ENCODE peak calls at places on chromosomes 7 and 10, in four cellular contexts. B, U, G and Y are unnamed samples.

GRCh38 chr10:35219292-35219691 is 92.6 kb downstream of the CREM start:
- DNase-seq in G (no peak), B (no peak), U (no peak), Y (no peak)

GRCh38 chr10:117391436-117392205 is 16.4 kb upstream of the PDZD8 start:
- DNase-seq in B (no peak), G (no peak), U (no peak), Y (no peak)

GRCh38 chr10:92241158-92241500 is 49.7 kb downstream of the CPEB3 start:
- DNase-seq in U (peak), B (peak), G (no peak), Y (no peak)

GRCh38 chr10:72239409-72239808 is 23.3 kb upstream of the ASCC1 start:
- DNase-seq in B (no peak), U (no peak), G (no peak), Y (no peak)

GRCh38 chr7:27453702-27454405 is 208.8 kb downstream of the HIBADH start:
- DNase-seq in U (peak), B (peak), G (no peak), Y (no peak)

GRCh38 chr10:31030800-31031199 is 865 bp downstream of the ZNF438 start:
- DNase-seq in G (no peak), B (no peak), U (no peak), Y (no peak)

GRCh38 chr7:359776-360361 is 69.9 kb downstream of the FOXL3 start:
- DNase-seq in B (no peak), U (no peak), G (no peak), Y (no peak)

GRCh38 chr7:130102588-130102987 is 32.3 kb downstream of the KLHDC10 start:
- DNase-seq in U (no peak), G (no peak), B (no peak), Y (no peak)

GRCh38 chr7:87231243-87231642 is 11.7 kb upstream of the TMEM243 start:
- DNase-seq in B (no peak), G (no peak), U (peak), Y (no peak)

GRCh38 chr10:28293238-28294168 is 9.4 kb downstream of the MPP7 start:
- DNase-seq in G (no peak), U (no peak), B (no peak), Y (no peak)

GRCh38 chr10:15295540-15296325 is 75.4 kb downstream of the FAM171A1 start:
- DNase-seq in G (no peak), U (no peak), B (no peak), Y (no peak)

GRCh38 chr10:133264455-133264854 is 12.2 kb downstream of the ADAM8 start:
- DNase-seq in G (no peak), B (no peak), U (no peak), Y (no peak)

GRCh38 chr10:5199398-5199797 is 2.8 kb downstream of the AKR1C4 start:
- DNase-seq in G (no peak), B (peak), U (no peak), Y (peak)

GRCh38 chr10:17787087-17787942 is 21.8 kb upstream of the MRC1 start:
- DNase-seq in U (no peak), G (no peak), B (no peak), Y (no peak)

GRCh38 chr10:114538544-114538906 is 119.5 kb downstream of the ABLIM1 start:
- DNase-seq in U (no peak), G (no peak), B (no peak), Y (peak)

GRCh38 chr7:78675511-78675910 is 778.0 kb downstream of the MAGI2 start:
- DNase-seq in G (no peak), U (no peak), B (no peak), Y (no peak)

GRCh38 chr10:93208717-93209464 is 135.2 kb downstream of the CYP26A1 start:
- DNase-seq in U (no peak), B (no peak), G (no peak), Y (no peak)

GRCh38 chr7:106178593-106179134 is 66.6 kb upstream of the SYPL1 start:
- DNase-seq in B (peak), U (no peak), G (no peak), Y (no peak)

GRCh38 chr7:55570939-55571338 is 1.4 kb downstream of the VOPP1 start:
- DNase-seq in B (no peak), G (no peak), U (no peak), Y (no peak)

GRCh38 chr7:64870656-64871055 is 32.4 kb upstream of the ZNF273 start:
- DNase-seq in U (peak), B (no peak), G (no peak), Y (no peak)

GRCh38 chr7:24573008-24573553 is at the start of gene PALS2:
- DNase-seq in U (peak), B (peak), G (no peak), Y (peak)

GRCh38 chr10:6667679-6668270 is 87.7 kb upstream of the PRKCQ start:
- DNase-seq in U (peak), B (peak), G (no peak), Y (peak)

GRCh38 chr10:48253970-48254657 is 20.4 kb downstream of the FRMPD2 start:
- DNase-seq in G (no peak), B (no peak), U (no peak), Y (no peak)

GRCh38 chr7:35011085-35011484 is 26.2 kb downstream of the DPY19L1 start:
- DNase-seq in G (no peak), U (no peak), B (no peak), Y (no peak)

GRCh38 chr7:2820508-2820934 is 23.6 kb downstream of the GNA12 start:
- DNase-seq in B (no peak), G (no peak), U (no peak), Y (no peak)

GRCh38 chr7:51011710-51012350 is 229.1 kb upstream of the GRB10 start:
- DNase-seq in G (no peak), U (no peak), B (no peak), Y (no peak)

GRCh38 chr7:22872087-22872807 is 49.6 kb upstream of the TOMM7 start:
- DNase-seq in B (no peak), U (no peak), G (peak), Y (no peak)

GRCh38 chr10:94293344-94293743 is 69.4 kb downstream of the NOC3L start:
- DNase-seq in U (no peak), B (no peak), G (no peak), Y (no peak)

GRCh38 chr10:77877461-77878344 is 48.9 kb downstream of the DLG5 start:
- DNase-seq in G (peak), B (no peak), U (peak), Y (peak)

GRCh38 chr7:369981-370621 is 80.1 kb downstream of the FOXL3 start:
- DNase-seq in B (no peak), U (no peak), G (no peak), Y (no peak)

GRCh38 chr7:107816053-107816566 is 13.1 kb upstream of the SLC26A3 start:
- DNase-seq in U (no peak), G (no peak), B (no peak), Y (no peak)

GRCh38 chr10:68560916-68561691 is 967 bp downstream of the TET1 start:
- DNase-seq in G (no peak), U (peak), B (peak), Y (peak)

GRCh38 chr7:144487906-144488305 is 84.4 kb upstream of the NOBOX start:
- DNase-seq in U (no peak), G (no peak), B (no peak), Y (peak)

GRCh38 chr10:116183733-116184447 is 89.1 kb downstream of the GFRA1 start:
- DNase-seq in G (no peak), B (no peak), U (peak), Y (peak)

GRCh38 chr10:26555719-26556368 is 117.7 kb downstream of the APBB1IP start:
- DNase-seq in G (no peak), B (no peak), U (no peak), Y (no peak)

GRCh38 chr10:75406158-75407065 is 4.8 kb upstream of the ZNF503 start:
- DNase-seq in B (no peak), U (no peak), G (no peak), Y (no peak)

GRCh38 chr10:98265403-98266378 is 2.3 kb downstream of the LOXL4 start:
- DNase-seq in G (no peak), U (no peak), B (no peak), Y (no peak)

GRCh38 chr10:70656489-70656888 is 15.8 kb upstream of the ADAMTS14 start:
- DNase-seq in B (peak), G (peak), U (no peak), Y (no peak)

GRCh38 chr10:128881086-128881485 is 586.0 kb upstream of the MGMT start:
- DNase-seq in U (no peak), B (no peak), G (no peak), Y (no peak)
- TF ChIP-seq USF1 in U (no peak), B (no peak), G (no peak), Y (no peak)

DNA sequence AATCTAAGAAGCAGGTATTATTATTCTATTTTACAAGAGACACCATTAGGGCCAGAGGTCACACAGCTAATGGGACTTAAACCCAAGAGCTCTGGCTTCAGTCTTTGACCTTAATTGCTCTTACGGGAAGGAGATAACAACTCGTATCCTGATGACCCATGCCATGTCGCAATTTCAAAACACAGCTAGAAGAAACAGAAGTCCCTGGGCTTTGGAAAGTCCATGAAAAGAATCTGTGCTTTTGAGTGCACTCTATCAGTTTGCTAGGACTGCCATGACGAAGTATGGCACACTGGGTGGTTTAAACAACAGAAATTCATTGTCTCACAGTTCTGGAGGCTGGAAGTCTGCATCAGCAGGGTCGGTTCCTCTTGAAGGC is 247.8 kb upstream of the AOAH start:
- DNase-seq in B (no peak), G (no peak), U (no peak), Y (no peak)
- TF ChIP-seq USF1 in B (no peak), G (no peak), U (no peak), Y (no peak)

GRCh38 chr7:91767820-91768219 is 112.7 kb downstream of the MTERF1 start:
- DNase-seq in G (no peak), B (peak), U (no peak), Y (peak)
- TF ChIP-seq USF1 in G (no peak), B (no peak), U (no peak), Y (no peak)

DNA sequence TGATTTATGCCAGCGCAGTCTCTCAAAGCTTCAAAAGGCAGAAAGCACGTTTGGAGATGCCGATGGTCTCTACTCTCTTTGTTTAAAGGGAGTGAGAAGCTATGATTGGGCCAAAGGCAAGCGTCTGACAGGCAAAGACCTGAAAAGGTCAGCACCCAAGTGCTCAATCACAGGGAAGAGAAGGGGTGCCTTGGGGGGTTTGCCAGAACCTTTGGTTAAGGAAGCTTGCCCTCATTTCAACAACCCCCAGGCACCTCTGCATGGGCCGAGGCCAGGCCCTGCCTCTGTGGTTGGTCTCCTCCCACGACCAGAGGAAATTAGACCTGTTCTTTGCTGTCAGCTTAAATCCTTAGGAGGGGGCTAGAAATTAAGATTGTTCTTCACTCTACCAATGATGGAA is 443.8 kb upstream of the NFE2L3 start:
- DNase-seq in U (no peak), G (no peak), B (no peak), Y (no peak)
- TF ChIP-seq USF1 in U (no peak), G (no peak), B (no peak), Y (no peak)

GRCh38 chr10:120506674-120507073 is 49.6 kb downstream of the PLPP4 start:
- DNase-seq in U (no peak), G (no peak), B (no peak), Y (no peak)
- TF ChIP-seq USF1 in U (no peak), G (no peak), B (no peak), Y (no peak)

DNA sequence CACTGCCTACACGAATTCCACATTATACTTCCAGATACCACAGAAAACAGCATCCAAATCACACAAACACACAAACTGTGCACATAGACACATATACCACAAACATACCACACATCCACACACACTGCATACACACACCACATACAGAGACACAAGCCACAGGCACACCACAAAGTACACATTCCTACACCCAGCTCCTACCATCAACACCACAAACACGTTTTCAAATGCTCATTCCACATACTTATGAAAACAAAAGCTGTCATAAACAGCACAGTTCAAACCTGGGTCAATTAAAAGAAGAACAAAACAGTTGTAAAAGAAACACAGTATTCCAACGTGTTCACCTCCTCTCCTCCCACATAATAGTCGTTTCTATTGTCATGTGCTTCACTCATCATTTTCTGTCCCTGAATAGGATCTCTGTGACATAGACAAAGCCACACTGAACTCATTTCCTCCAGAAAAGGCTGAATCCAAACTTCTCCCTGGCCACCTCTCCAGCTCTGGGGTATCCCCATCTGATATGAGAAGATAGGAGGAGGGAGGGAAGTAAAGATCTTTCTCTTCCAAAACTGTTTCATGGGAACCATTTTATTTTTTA is 89.2 kb downstream of the CXCL12 start:
- DNase-seq in B (no peak), U (no peak), G (no peak), Y (no peak)
- TF ChIP-seq USF1 in B (no peak), U (no peak), G (no peak), Y (no peak)

GRCh38 chr7:36898186-36898585 is 173.9 kb upstream of the AOAH start:
- DNase-seq in U (no peak), G (no peak), B (no peak), Y (no peak)

GRCh38 chr7:36896956-36897594 is 172.8 kb upstream of the AOAH start:
- DNase-seq in U (no peak), B (peak), G (no peak), Y (no peak)

GRCh38 chr7:36896418-36896817 is 172.1 kb upstream of the AOAH start:
- DNase-seq in B (no peak), U (no peak), G (no peak), Y (no peak)

GRCh38 chr7:36894190-36894589 is 169.9 kb upstream of the AOAH start:
- DNase-seq in B (no peak), U (no peak), G (no peak), Y (no peak)

GRCh38 chr7:36895112-36895511 is 170.8 kb upstream of the AOAH start:
- DNase-seq in B (no peak), U (no peak), G (no peak), Y (no peak)
- TF ChIP-seq USF1 in B (no peak), U (no peak), G (no peak), Y (no peak)

GRCh38 chr7:128915841-128916642 is 5.5 kb upstream of the KCP start:
- DNase-seq in U (peak), G (no peak), B (no peak), Y (peak)

GRCh38 chr7:128913856-128914565 is 3.5 kb upstream of the KCP start:
- DNase-seq in G (no peak), U (peak), B (no peak), Y (no peak)

GRCh38 chr7:128915271-128915819 is 4.8 kb upstream of the KCP start:
- DNase-seq in B (no peak), G (no peak), U (no peak), Y (no peak)

GRCh38 chr7:128916643-128916915 is 6.1 kb upstream of the KCP start:
- DNase-seq in U (no peak), B (no peak), G (no peak), Y (no peak)

GRCh38 chr7:128914566-128915151 is 4.2 kb upstream of the KCP start:
- DNase-seq in G (no peak), B (no peak), U (peak), Y (no peak)
- TF ChIP-seq USF1 in G (no peak), B (no peak), U (no peak), Y (no peak)